ENCODE peak calls at places on chromosomes 3 and 15, in nine cellular contexts. N is adipocyte; A is skeletal muscle cell; K is aorta; G is NB4; B is Jurkat, Clone E6-1; C is left ventricle myocardium inferior; Q is uterus; D is transverse colon. P is an unnamed sample.

GRCh38 chr3:124850633-124851032 is 36.5 kb downstream of the ITGB5 start:
- DNase-seq in N (peak; percentile 89), A (peak; percentile 30), K (peak; percentile 76), G (no peak), B (no peak), C (peak; percentile 22), Q (no peak), D (no peak), P (no peak)

GRCh38 chr3:58899159-58899952 is 150.5 kb downstream of the CFAP20DC start:
- DNase-seq in N (peak; percentile 12), A (no peak), K (no peak), G (peak; percentile 47), B (peak; percentile 5), C (peak; percentile 58), Q (peak; percentile 54), D (peak; percentile 14), P (no peak)

GRCh38 chr15:91049378-91050127 is 27.2 kb upstream of the VPS33B start:
- DNase-seq in N (peak; percentile 79), A (peak; percentile 24), K (no peak), G (peak; percentile 81), B (peak; percentile 64), C (no peak), Q (peak; percentile 35), D (peak; percentile 70), P (no peak)

GRCh38 chr15:76480267-76480666 is 143.7 kb downstream of the ISL2 start:
- DNase-seq in N (no peak), A (no peak), K (no peak), G (no peak), B (no peak), C (no peak), Q (no peak), D (no peak), P (no peak)

GRCh38 chr3:10996345-10997050 is 4.0 kb downstream of the SLC6A1 start:
- DNase-seq in N (no peak), A (no peak), K (no peak), G (no peak), B (no peak), C (no peak), Q (no peak), D (no peak), P (no peak)

GRCh38 chr3:16146015-16146730 is 28.3 kb upstream of the GALNT15 start:
- DNase-seq in N (no peak), A (no peak), K (no peak), G (no peak), B (no peak), C (no peak), Q (no peak), D (no peak), P (no peak)

GRCh38 chr15:72902245-72902928 is 118.8 kb upstream of the ADPGK start:
- DNase-seq in N (peak; percentile 1), A (peak; percentile 30), K (peak; percentile 91), G (no peak), B (no peak), C (peak; percentile 67), Q (no peak), D (peak; percentile 14), P (no peak)

GRCh38 chr15:89203705-89204273 is 17.6 kb downstream of the RLBP1 start:
- DNase-seq in N (no peak), A (no peak), K (no peak), G (peak; percentile 18), B (peak; percentile 36), C (no peak), Q (no peak), D (no peak), P (no peak)

GRCh38 chr15:63870403-63871209 is 36.9 kb upstream of the HERC1 start:
- DNase-seq in N (peak; percentile 86), A (peak; percentile 49), K (peak; percentile 62), G (peak; percentile 64), B (no peak), C (no peak), Q (no peak), D (no peak), P (peak; percentile 29)

GRCh38 chr3:61068084-61068483 is 183.2 kb downstream of the FHIT start:
- DNase-seq in N (no peak), A (no peak), K (no peak), G (no peak), B (no peak), C (no peak), Q (no peak), D (no peak), P (no peak)

GRCh38 chr15:63502843-63503738 is 1.3 kb upstream of the USP3 start:
- DNase-seq in N (no peak), A (peak; percentile 73), K (peak; percentile 94), G (peak; percentile 99), B (no peak), C (peak; percentile 88), Q (peak; percentile 90), D (peak; percentile 96), P (no peak)

GRCh38 chr15:45919806-45920205 is 285.0 kb downstream of the SQOR start:
- DNase-seq in N (peak; percentile 3), A (peak; percentile 2), K (no peak), G (no peak), B (no peak), C (no peak), Q (no peak), D (no peak), P (no peak)

GRCh38 chr3:107910713-107911259 is 180.0 kb downstream of the CD47 start:
- DNase-seq in N (no peak), A (no peak), K (no peak), G (no peak), B (peak; percentile 73), C (no peak), Q (no peak), D (no peak), P (no peak)

GRCh38 chr3:139460096-139460495 is 16.2 kb downstream of the RBP2 start:
- DNase-seq in N (peak; percentile 58), A (no peak), K (no peak), G (no peak), B (no peak), C (no peak), Q (no peak), D (no peak), P (no peak)

GRCh38 chr3:13161771-13162535 is 88.7 kb upstream of the IQSEC1 start:
- DNase-seq in N (no peak), A (no peak), K (no peak), G (no peak), B (no peak), C (no peak), Q (no peak), D (no peak), P (no peak)

GRCh38 chr3:10443791-10444429 is 61.5 kb downstream of the ATP2B2 start:
- DNase-seq in N (no peak), A (no peak), K (peak; percentile 17), G (no peak), B (peak; percentile 32), C (no peak), Q (no peak), D (no peak), P (no peak)

GRCh38 chr3:38646630-38647029 is 2.9 kb downstream of the SCN5A start:
- DNase-seq in N (peak; percentile 65), A (no peak), K (no peak), G (peak; percentile 67), B (peak; percentile 51), C (no peak), Q (no peak), D (no peak), P (no peak)

GRCh38 chr3:31096661-31097060 is 202.2 kb upstream of the GADL1 start:
- DNase-seq in N (no peak), A (no peak), K (no peak), G (no peak), B (peak; percentile 31), C (no peak), Q (no peak), D (no peak), P (no peak)

GRCh38 chr3:144058713-144059112 is 87.1 kb downstream of the DIPK2A start:
- DNase-seq in N (no peak), A (no peak), K (no peak), G (no peak), B (no peak), C (no peak), Q (no peak), D (no peak), P (no peak)

GRCh38 chr3:14819671-14820070 is 909 bp downstream of the FGD5 start:
- DNase-seq in N (no peak), A (no peak), K (no peak), G (no peak), B (no peak), C (no peak), Q (no peak), D (no peak), P (no peak)

DNA sequence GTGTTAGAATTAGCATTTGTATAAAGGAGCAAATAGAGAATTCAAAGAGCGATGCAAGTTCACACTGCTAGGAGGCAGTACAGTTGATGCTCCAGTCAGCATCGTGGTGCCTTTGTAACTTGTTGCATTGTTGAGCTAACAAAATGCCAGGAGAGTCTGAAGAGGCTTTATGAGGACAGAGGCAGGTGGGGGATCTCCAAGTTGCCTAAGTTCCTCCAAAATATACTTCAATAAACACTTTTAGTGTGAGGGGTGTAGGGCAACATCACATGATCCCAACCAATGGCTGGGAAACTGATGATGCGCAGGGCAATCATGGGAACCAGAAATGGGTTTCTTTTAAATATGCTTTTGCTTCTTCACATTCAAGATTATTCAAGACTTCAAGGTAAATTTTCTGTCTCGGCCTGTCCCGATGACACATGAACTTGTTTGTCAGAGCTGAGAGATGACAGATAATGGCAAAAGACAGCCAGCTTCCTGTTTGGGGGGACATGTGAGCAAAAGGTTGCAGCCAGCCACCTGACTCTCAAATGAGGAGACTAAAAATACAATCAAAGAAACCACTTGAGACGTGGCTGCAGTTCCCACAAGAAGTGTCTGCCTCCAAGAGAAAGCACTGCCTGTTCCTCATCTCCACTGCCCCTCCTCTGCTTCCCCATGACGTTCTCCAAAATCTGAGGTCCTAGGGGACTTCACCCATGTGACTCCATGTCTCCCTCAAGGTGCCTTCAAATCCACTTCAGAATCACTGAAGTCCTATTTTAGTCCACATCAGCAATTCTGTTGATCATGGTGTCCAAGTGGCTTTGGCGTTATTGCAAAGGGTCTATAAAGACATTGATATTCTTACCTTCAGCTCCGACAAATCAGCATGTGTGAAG is 39.3 kb downstream of the KLHL6 start:
- DNase-seq in N (no peak), A (no peak), K (no peak), G (peak; percentile 29), B (peak; percentile 89), C (no peak), Q (no peak), D (peak; percentile 59), P (no peak)
- H3K4me3 ChIP-seq in N (no peak overlapping the region), A (no peak overlapping the region), K (no peak overlapping the region), G (no peak overlapping the region), B (no peak overlapping the region), C (no peak overlapping the region), Q (no peak overlapping the region), D (no peak overlapping the region), P (no peak overlapping the region)

GRCh38 chr3:169699070-169699469 is 35.6 kb upstream of the MECOM start:
- DNase-seq in N (peak; percentile 5), A (no peak), K (no peak), G (no peak), B (no peak), C (no peak), Q (no peak), D (no peak), P (no peak)
- H3K4me3 ChIP-seq in N (peak overlapping the region; percentile 20), A (no peak overlapping the region), K (no peak overlapping the region), G (no peak overlapping the region), B (no peak overlapping the region), C (peak overlapping the region; percentile 18), Q (no peak overlapping the region), D (no peak overlapping the region), P (no peak overlapping the region)

GRCh38 chr3:72135636-72136035 is 350.7 kb upstream of the PROK2 start:
- DNase-seq in N (no peak), A (no peak), K (no peak), G (no peak), B (no peak), C (no peak), Q (no peak), D (no peak), P (no peak)
- H3K4me3 ChIP-seq in N (no peak overlapping the region), A (no peak overlapping the region), K (no peak overlapping the region), G (no peak overlapping the region), B (no peak overlapping the region), C (no peak overlapping the region), Q (no peak overlapping the region), D (no peak overlapping the region), P (no peak overlapping the region)

GRCh38 chr15:68271854-68272471 is 5.6 kb upstream of the FEM1B start:
- DNase-seq in N (peak; percentile 75), A (peak; percentile 71), K (no peak), G (no peak), B (no peak), C (no peak), Q (peak; percentile 71), D (no peak), P (no peak)
- H3K4me3 ChIP-seq in N (peak overlapping the region; percentile 56), A (no peak overlapping the region), K (no peak overlapping the region), G (no peak overlapping the region), B (no peak overlapping the region), C (no peak overlapping the region), Q (no peak overlapping the region), D (no peak overlapping the region), P (no peak overlapping the region)

P was measured in iPS DF 6.9.